ENCODE peak calls at places on chromosomes 6 and 20, in four cellular contexts. V, X, G and T are unnamed samples.

GRCh38 chr6:139881728-139882211 is 507.3 kb upstream of the CITED2 start:
- DNase-seq in V (no peak), X (peak; percentile 59), G (peak; percentile 33), T (peak; percentile 50)

GRCh38 chr6:109512271-109512817 is 29.3 kb upstream of the ZBTB24 start:
- DNase-seq in V (no peak), X (no peak), G (no peak), T (no peak)

GRCh38 chr6:134352786-134353480 is 35.0 kb upstream of the SGK1 start:
- DNase-seq in V (no peak), G (peak; percentile 53), X (no peak), T (no peak)

GRCh38 chr6:46990031-46990644 is 52.0 kb downstream of the ADGRF1 start:
- DNase-seq in X (no peak), G (no peak), V (no peak), T (peak; percentile 56)

GRCh38 chr20:32484221-32485125 is 100.7 kb downstream of the NOL4L start:
- DNase-seq in X (peak; percentile 48), V (peak; percentile 57), G (peak; percentile 53), T (peak; percentile 73)

GRCh38 chr20:18197382-18198070 is 59.9 kb downstream of the KAT14 start:
- DNase-seq in G (no peak), X (no peak), V (no peak), T (no peak)

GRCh38 chr6:135291288-135292116 is 110.4 kb downstream of the MYB start:
- DNase-seq in G (no peak), V (no peak), X (no peak), T (no peak)

GRCh38 chr6:136950436-136950835 is 28.3 kb downstream of the SLC35D3 start:
- DNase-seq in G (no peak), V (no peak), X (no peak), T (no peak)

GRCh38 chr6:43814865-43815264 is 44.9 kb downstream of the VEGFA start:
- DNase-seq in X (no peak), G (no peak), V (no peak), T (no peak)

GRCh38 chr6:129521946-129522345 is 188.0 kb downstream of the ARHGAP18 start:
- DNase-seq in G (no peak), X (no peak), V (no peak), T (no peak)

GRCh38 chr6:109241199-109241598 is 141.1 kb downstream of the CD164 start:
- DNase-seq in G (no peak), X (no peak), V (no peak), T (no peak)

GRCh38 chr6:25035451-25036435 is 100.0 kb upstream of the RIPOR2 start:
- DNase-seq in V (no peak), X (no peak), G (peak; percentile 31), T (no peak)